ENCODE peak calls at places on chromosomes 6 and 20, in six cellular contexts. Z, H, Y, I, U and K are unnamed samples.

GRCh38 chr20:56395166-56395565 is 2.7 kb downstream of the CSTF1 start:
- DNase-seq in H (no peak), U (no peak), Y (no peak), I (no peak), Z (no peak), K (no peak)

GRCh38 chr6:148874698-148875293 is 128.0 kb downstream of the UST start:
- DNase-seq in H (no peak), Y (no peak), I (no peak), U (no peak), Z (peak; percentile 21), K (no peak)

GRCh38 chr6:56046576-56046975 is 171.2 kb upstream of the BMP5 start:
- DNase-seq in Y (no peak), I (no peak), U (no peak), H (peak; percentile 95), Z (no peak), K (no peak)

GRCh38 chr6:131368077-131368911 is 204.7 kb upstream of the ARG1 start:
- DNase-seq in Z (peak; percentile 82), Y (peak; percentile 66), H (peak; percentile 2), I (no peak), U (no peak), K (peak; percentile 9)

GRCh38 chr6:145044606-145045275 is 690.6 kb downstream of the EPM2A start:
- DNase-seq in Z (no peak), H (no peak), I (no peak), U (no peak), Y (no peak), K (no peak)

GRCh38 chr6:10099086-10099499 is 315.8 kb downstream of the TFAP2A start:
- DNase-seq in U (no peak), H (no peak), Y (no peak), I (no peak), Z (peak; percentile 48), K (no peak)

GRCh38 chr6:19988555-19988954 is 151.4 kb downstream of the ID4 start:
- DNase-seq in Z (no peak), H (no peak), I (peak; percentile 16), U (no peak), Y (no peak), K (no peak)

GRCh38 chr6:135640449-135641111 is 143.0 kb upstream of the AHI1 start:
- DNase-seq in U (no peak), H (no peak), I (no peak), Y (no peak), Z (no peak), K (no peak)

GRCh38 chr6:44649365-44650025 is 262.0 kb downstream of the CDC5L start:
- DNase-seq in Y (no peak), U (no peak), Z (no peak), I (no peak), H (no peak), K (no peak)

GRCh38 chr6:17470209-17470952 is 77.0 kb downstream of the CAP2 start:
- DNase-seq in Z (no peak), I (no peak), H (no peak), Y (no peak), U (no peak), K (no peak)

GRCh38 chr6:28336284-28337024 is 506 bp upstream of the ZSCAN31 start:
- DNase-seq in H (peak; percentile 78), U (no peak), Y (no peak), Z (peak; percentile 51), I (no peak), K (peak; percentile 53)

GRCh38 chr20:47459344-47460073 is 42.2 kb upstream of the NCOA3 start:
- DNase-seq in H (no peak), Z (no peak), Y (no peak), I (no peak), U (no peak), K (no peak)

GRCh38 chr6:1028744-1029143 is 283.2 kb upstream of the FOXQ1 start:
- DNase-seq in U (no peak), Z (no peak), Y (no peak), I (no peak), H (no peak), K (no peak)

GRCh38 chr6:137699036-137699683 is 167.9 kb upstream of the TNFAIP3 start:
- DNase-seq in Z (peak; percentile 45), U (no peak), H (no peak), Y (no peak), I (no peak), K (no peak)

GRCh38 chr20:44615169-44615791 is 32.9 kb downstream of the PKIG start:
- DNase-seq in Z (no peak), I (no peak), U (no peak), H (no peak), Y (no peak), K (no peak)

GRCh38 chr6:144007779-144008500 is at the start of gene PLAGL1:
- DNase-seq in I (peak; percentile 9), H (peak; percentile 63), U (no peak), Y (peak; percentile 18), Z (peak; percentile 20), K (no peak)

GRCh38 chr6:22470454-22471368 is 98.7 kb upstream of the HDGFL1 start:
- DNase-seq in I (peak; percentile 47), Z (no peak), U (no peak), Y (peak; percentile 29), H (peak; percentile 46), K (peak; percentile 9)

GRCh38 chr6:98944598-98945011 is 3.1 kb downstream of the FBXL4 start:
- DNase-seq in H (no peak), Z (no peak), Y (no peak), U (no peak), I (no peak), K (no peak)

GRCh38 chr20:2237059-2237458 is 58.7 kb upstream of the TGM3 start:
- DNase-seq in H (peak; percentile 98), Y (no peak), I (peak; percentile 38), Z (peak; percentile 73), U (no peak), K (no peak)

GRCh38 chr20:2775139-2775538 is 25.3 kb downstream of the CPXM1 start:
- DNase-seq in Y (no peak), I (no peak), H (no peak), Z (no peak), U (no peak), K (no peak)

GRCh38 chr6:170437719-170438401 is 115.2 kb downstream of the PSMB1 start:
- DNase-seq in Y (no peak), Z (no peak), U (no peak), H (peak; percentile 24), I (no peak), K (no peak)

GRCh38 chr20:38260378-38261053 is at the start of gene KIAA1755:
- DNase-seq in I (no peak), Y (no peak), H (no peak), Z (peak; percentile 84), U (no peak), K (no peak)

GRCh38 chr6:130827247-130828149 is at the start of gene SMLR1:
- DNase-seq in Y (no peak), Z (no peak), H (no peak), U (no peak), I (no peak), K (no peak)

GRCh38 chr6:8014947-8015346 is 49.2 kb downstream of the BLOC1S5 start:
- DNase-seq in Y (no peak), H (no peak), U (no peak), Z (no peak), I (no peak), K (no peak)

GRCh38 chr6:99416226-99416625 is 8.9 kb downstream of the PNISR start:
- DNase-seq in I (no peak), U (no peak), Y (no peak), Z (no peak), H (no peak), K (no peak)